ENCODE peak calls at places on chromosome 6, in eight cellular contexts. W, E, L, K, V, B, R and M are unnamed samples.

GRCh38 chr6:85464260-85464644 is 14.4 kb downstream of the NT5E start:
- DNase-seq in W (no peak), E (no peak), L (peak), K (no peak), V (peak), B (peak), R (peak), M (no peak)

GRCh38 chr6:143673638-143674037 is 4.1 kb upstream of the PHACTR2 start:
- DNase-seq in W (peak), E (no peak), L (no peak), K (no peak), V (no peak), B (peak), R (no peak), M (peak)

GRCh38 chr6:34439442-34439841 is 13.6 kb upstream of the RPS10 start:
- DNase-seq in W (no peak), E (no peak), L (no peak), K (no peak), V (no peak), B (no peak), R (no peak), M (no peak)

GRCh38 chr6:131950767-131951575 is at the start of gene CCN2:
- DNase-seq in W (peak), E (peak), L (peak), K (no peak), V (peak), B (peak), R (peak), M (peak)

GRCh38 chr6:37502703-37503485 is 3.2 kb upstream of the CCDC167 start:
- DNase-seq in W (peak), E (no peak), L (no peak), K (peak), V (no peak), B (no peak), R (no peak), M (no peak)

GRCh38 chr6:56046576-56046975 is 171.2 kb upstream of the BMP5 start:
- DNase-seq in W (peak), E (peak), L (no peak), K (no peak), V (no peak), B (peak), R (no peak), M (no peak)

GRCh38 chr6:13421425-13422057 is 65.9 kb downstream of the GFOD1 start:
- DNase-seq in W (no peak), E (no peak), L (no peak), K (no peak), V (no peak), B (no peak), R (no peak), M (no peak)

GRCh38 chr6:147023581-147023980 is 180.6 kb upstream of the STXBP5 start:
- DNase-seq in W (no peak), E (no peak), L (no peak), K (no peak), V (no peak), B (no peak), R (no peak), M (no peak)

GRCh38 chr6:105317607-105318533 is 85.0 kb downstream of the PREP start:
- DNase-seq in W (peak), E (peak), L (no peak), K (no peak), V (no peak), B (no peak), R (no peak), M (no peak)

GRCh38 chr6:54856137-54856536 is 9.6 kb downstream of the FAM83B start:
- DNase-seq in W (peak), E (peak), L (no peak), K (no peak), V (no peak), B (no peak), R (no peak), M (no peak)

GRCh38 chr6:73695619-73696421 is at the start of gene CD109:
- DNase-seq in W (peak), E (peak), L (peak), K (no peak), V (peak), B (peak), R (no peak), M (peak)

GRCh38 chr6:14333556-14334305 is 216.2 kb downstream of the CD83 start:
- DNase-seq in W (no peak), E (no peak), L (no peak), K (no peak), V (no peak), B (peak), R (no peak), M (no peak)

GRCh38 chr6:125872259-125872921 is 81.6 kb downstream of the NCOA7 start:
- DNase-seq in W (no peak), E (no peak), L (no peak), K (no peak), V (no peak), B (no peak), R (no peak), M (no peak)

GRCh38 chr6:138692978-138693909 is 80.3 kb upstream of the CCDC28A start:
- DNase-seq in W (peak), E (peak), L (peak), K (peak), V (peak), B (peak), R (peak), M (peak)

GRCh38 chr6:5030596-5031136 is 26.8 kb upstream of the RPP40 start:
- DNase-seq in W (peak), E (peak), L (peak), K (peak), V (peak), B (peak), R (peak), M (peak)

GRCh38 chr6:159104163-159104885 is 59.5 kb upstream of the TAGAP start:
- DNase-seq in W (peak), E (peak), L (peak), K (peak), V (peak), B (peak), R (peak), M (peak)

GRCh38 chr6:104623052-104623690 is 236.5 kb downstream of the HACE1 start:
- DNase-seq in W (peak), E (peak), L (no peak), K (no peak), V (no peak), B (no peak), R (no peak), M (peak)

GRCh38 chr6:140252099-140252498 is 877.7 kb upstream of the CITED2 start:
- DNase-seq in W (no peak), E (no peak), L (no peak), K (no peak), V (no peak), B (no peak), R (no peak), M (no peak)

GRCh38 chr6:87105823-87106222 is 10.9 kb upstream of the CGA start:
- DNase-seq in W (no peak), E (no peak), L (no peak), K (no peak), V (no peak), B (no peak), R (no peak), M (no peak)

GRCh38 chr6:166624275-166624674 is 2.8 kb downstream of the RPS6KA2 start:
- DNase-seq in W (no peak), E (no peak), L (no peak), K (no peak), V (no peak), B (no peak), R (no peak), M (no peak)

GRCh38 chr6:119278625-119279024 is 70.9 kb downstream of the MAN1A1 start:
- DNase-seq in W (peak), E (no peak), L (no peak), K (no peak), V (no peak), B (no peak), R (no peak), M (no peak)

GRCh38 chr6:24854077-24854670 is 55.5 kb upstream of the ARMH2 start:
- DNase-seq in W (no peak), E (no peak), L (no peak), K (no peak), V (no peak), B (no peak), R (no peak), M (no peak)

GRCh38 chr6:13248053-13248452 is 80.3 kb downstream of the TBC1D7 start:
- DNase-seq in W (no peak), E (no peak), L (no peak), K (no peak), V (no peak), B (peak), R (no peak), M (peak)

GRCh38 chr6:133973109-133973971 is 20.3 kb downstream of the TBPL1 start:
- DNase-seq in W (peak), E (no peak), L (no peak), K (no peak), V (no peak), B (no peak), R (no peak), M (peak)

GRCh38 chr6:56671651-56672461 is 29.2 kb upstream of the DST start:
- DNase-seq in W (no peak), E (peak), L (no peak), K (no peak), V (no peak), B (no peak), R (peak), M (no peak)